ENCODE peak calls at places on chromosomes 7 and 10, in seven cellular contexts. One of them, this sample, is unnamed.

GRCh38 chr10:78395162-78395561 is 361.5 kb downstream of the RPS24 start:
- DNase-seq in HL-60: no peak
- DNase-seq in endothelial cell: no peak
- DNase-seq in NB4: no peak
- DNase-seq in left cardiac atrium: no peak
- DNase-seq in prostate gland: no peak
- DNase-seq in upper lobe of right lung: no peak
- DNase-seq in this sample: no peak

GRCh38 chr10:90779573-90779972 is 78.3 kb downstream of the HTR7 start:
- DNase-seq in left cardiac atrium: no peak
- DNase-seq in upper lobe of right lung: no peak
- DNase-seq in HL-60: no peak
- DNase-seq in prostate gland: no peak
- DNase-seq in endothelial cell: no peak
- DNase-seq in NB4: peak
- DNase-seq in this sample: peak

GRCh38 chr10:49781247-49781646 is 19.1 kb upstream of the OGDHL start:
- DNase-seq in prostate gland: no peak
- DNase-seq in endothelial cell: no peak
- DNase-seq in HL-60: no peak
- DNase-seq in upper lobe of right lung: no peak
- DNase-seq in left cardiac atrium: no peak
- DNase-seq in NB4: peak
- DNase-seq in this sample: no peak

GRCh38 chr10:124744047-124744687 is at the start of gene FAM53B:
- DNase-seq in left cardiac atrium: peak
- DNase-seq in upper lobe of right lung: peak
- DNase-seq in endothelial cell: peak
- DNase-seq in NB4: peak
- DNase-seq in prostate gland: peak
- DNase-seq in HL-60: peak
- DNase-seq in this sample: peak

GRCh38 chr10:11845113-11845512 is 22.0 kb downstream of the PROSER2 start:
- DNase-seq in upper lobe of right lung: no peak
- DNase-seq in HL-60: no peak
- DNase-seq in NB4: no peak
- DNase-seq in endothelial cell: no peak
- DNase-seq in left cardiac atrium: no peak
- DNase-seq in prostate gland: no peak
- DNase-seq in this sample: no peak

GRCh38 chr10:121615401-121615800 is 17.2 kb upstream of the FGFR2 start:
- DNase-seq in NB4: no peak
- DNase-seq in HL-60: no peak
- DNase-seq in endothelial cell: no peak
- DNase-seq in upper lobe of right lung: no peak
- DNase-seq in prostate gland: no peak
- DNase-seq in left cardiac atrium: no peak
- DNase-seq in this sample: no peak

GRCh38 chr10:29026065-29026797 is 262.6 kb upstream of the LYZL1 start:
- DNase-seq in NB4: no peak
- DNase-seq in prostate gland: no peak
- DNase-seq in HL-60: no peak
- DNase-seq in endothelial cell: no peak
- DNase-seq in left cardiac atrium: no peak
- DNase-seq in upper lobe of right lung: no peak
- DNase-seq in this sample: no peak

GRCh38 chr7:151246161-151247015 is 2.1 kb downstream of the SMARCD3 start:
- DNase-seq in endothelial cell: no peak
- DNase-seq in HL-60: no peak
- DNase-seq in upper lobe of right lung: no peak
- DNase-seq in left cardiac atrium: no peak
- DNase-seq in prostate gland: no peak
- DNase-seq in NB4: no peak
- DNase-seq in this sample: no peak

GRCh38 chr10:90222939-90223338 is 521.5 kb downstream of the KIF20B start:
- DNase-seq in left cardiac atrium: no peak
- DNase-seq in upper lobe of right lung: no peak
- DNase-seq in NB4: no peak
- DNase-seq in prostate gland: no peak
- DNase-seq in HL-60: no peak
- DNase-seq in endothelial cell: no peak
- DNase-seq in this sample: no peak

GRCh38 chr10:98528785-98529183 is 82.0 kb upstream of the HPS1 start:
- DNase-seq in HL-60: no peak
- DNase-seq in NB4: no peak
- DNase-seq in prostate gland: no peak
- DNase-seq in upper lobe of right lung: no peak
- DNase-seq in endothelial cell: no peak
- DNase-seq in left cardiac atrium: no peak
- DNase-seq in this sample: no peak

GRCh38 chr7:125355899-125356298 is 426.3 kb upstream of the POT1 start:
- DNase-seq in prostate gland: no peak
- DNase-seq in upper lobe of right lung: no peak
- DNase-seq in HL-60: peak
- DNase-seq in endothelial cell: peak
- DNase-seq in left cardiac atrium: no peak
- DNase-seq in NB4: peak
- DNase-seq in this sample: no peak

GRCh38 chr7:157830331-157830730 is 493.5 kb downstream of the DNAJB6 start:
- DNase-seq in prostate gland: no peak
- DNase-seq in HL-60: no peak
- DNase-seq in left cardiac atrium: no peak
- DNase-seq in NB4: no peak
- DNase-seq in endothelial cell: no peak
- DNase-seq in upper lobe of right lung: peak
- DNase-seq in this sample: no peak